ENCODE peak calls at places on chromosomes 7 and 10, in ten cellular contexts. Y is left ventricle myocardium superior; W is nucleus accumbens; T is HFF-Myc; A is cerebellar cortex; K is activated T-helper 1 cell treated with anti-CD3 and anti-CD28 coated beads, Interleukin-2, amount 50 U/mL, for 16 hours; Z is HS-5; B is NCI-H774; P is left cardiac atrium; E is iris pigment epithelial cell. L is an unnamed sample.
A peak's percentile ranks its signal among the peaks of the same experiment; 100 is the strongest.

GRCh38 chr7:92634924-92635519 is 44.8 kb upstream of the FAM133B start:
- DNase-seq in E (peak; percentile 94), K (no peak), W (no peak), B (no peak), T (peak; percentile 73), Y (no peak), P (no peak), Z (peak; percentile 56), A (no peak), L (no peak)

GRCh38 chr7:127530148-127530547 is 55.2 kb downstream of the GCC1 start:
- DNase-seq in E (no peak), P (no peak), Z (no peak), Y (no peak), W (no peak), A (no peak), T (no peak), B (no peak), K (no peak), L (no peak)

GRCh38 chr7:22117222-22117621 is 171.5 kb upstream of the CDCA7L start:
- DNase-seq in Z (no peak), B (no peak), P (no peak), T (no peak), A (no peak), Y (no peak), K (no peak), W (no peak), E (no peak), L (no peak)

GRCh38 chr10:8233832-8234259 is 179.4 kb downstream of the GATA3 start:
- DNase-seq in A (no peak), P (no peak), W (no peak), Y (no peak), K (no peak), E (no peak), T (no peak), Z (no peak), B (no peak), L (no peak)

GRCh38 chr7:356691-357462 is 66.9 kb downstream of the FOXL3 start:
- DNase-seq in A (no peak), P (no peak), W (no peak), K (no peak), Z (no peak), B (no peak), Y (no peak), T (no peak), E (no peak), L (no peak)

GRCh38 chr7:131745645-131746248 is 189.3 kb upstream of the PODXL start:
- DNase-seq in E (peak; percentile 40), Z (no peak), Y (peak; percentile 56), A (no peak), B (no peak), K (no peak), P (peak; percentile 35), W (no peak), T (no peak), L (no peak)

GRCh38 chr7:15885678-15886077 is 199.2 kb upstream of the MEOX2 start:
- DNase-seq in W (no peak), Y (no peak), E (no peak), A (no peak), K (no peak), B (no peak), T (no peak), P (no peak), Z (no peak), L (no peak)

GRCh38 chr7:131071786-131072504 is 255.7 kb upstream of the MKLN1 start:
- DNase-seq in B (no peak), T (no peak), E (no peak), A (no peak), Z (no peak), P (peak; percentile 74), Y (no peak), K (no peak), W (no peak), L (no peak)

GRCh38 chr7:55258631-55259030 is 106.5 kb upstream of the LANCL2 start:
- DNase-seq in E (no peak), Z (no peak), B (no peak), W (no peak), T (no peak), P (no peak), A (no peak), K (no peak), Y (no peak), L (no peak)

GRCh38 chr7:84669177-84669732 is 474.7 kb upstream of the SEMA3A start:
- DNase-seq in W (no peak), K (no peak), B (no peak), P (no peak), T (no peak), Y (no peak), E (no peak), A (no peak), Z (no peak), L (no peak)

GRCh38 chr10:128274938-128275337 is 148.7 kb upstream of the MKI67 start:
- DNase-seq in K (no peak), E (no peak), W (no peak), T (no peak), A (peak; percentile 9), P (peak; percentile 44), Z (no peak), Y (peak; percentile 46), B (no peak), L (no peak)

GRCh38 chr10:95560288-95561199 is 627 bp downstream of the SORBS1 start:
- DNase-seq in Y (peak; percentile 62), T (no peak), Z (no peak), W (peak; percentile 35), P (peak; percentile 43), K (peak; percentile 5), E (peak; percentile 32), B (no peak), A (peak; percentile 62), L (peak; percentile 70)

L was measured in RWPE2.